ENCODE peak calls at places on chromosomes 4 and X, in six cellular contexts. One of them, this sample, is unnamed.

GRCh38 chrX:152072236-152072635 is 66.1 kb downstream of the MAGEA10 start:
- DNase-seq in left lung: no peak
- DNase-seq in heart left ventricle: no peak
- DNase-seq in AG10803: peak; percentile 71
- DNase-seq in tibial artery: no peak
- DNase-seq in choroid plexus epithelial cell: peak; percentile 79
- DNase-seq in this sample: no peak

GRCh38 chrX:96183843-96184242 is 500.8 kb upstream of the DIAPH2 start:
- DNase-seq in left lung: no peak
- DNase-seq in heart left ventricle: no peak
- DNase-seq in AG10803: peak; percentile 1
- DNase-seq in tibial artery: no peak
- DNase-seq in choroid plexus epithelial cell: peak; percentile 15
- DNase-seq in this sample: no peak

GRCh38 chr4:68736813-68737212 is 66.4 kb upstream of the UGT2B15 start:
- DNase-seq in left lung: no peak
- DNase-seq in heart left ventricle: no peak
- DNase-seq in AG10803: no peak
- DNase-seq in tibial artery: no peak
- DNase-seq in choroid plexus epithelial cell: no peak
- DNase-seq in this sample: no peak

GRCh38 chr4:75940692-75941253 is at the start of gene NAAA:
- DNase-seq in left lung: peak; percentile 94
- DNase-seq in heart left ventricle: peak; percentile 77
- DNase-seq in AG10803: peak; percentile 70
- DNase-seq in tibial artery: peak; percentile 93
- DNase-seq in choroid plexus epithelial cell: peak; percentile 68
- DNase-seq in this sample: peak; percentile 86

GRCh38 chr4:141705747-141706377 is 69.5 kb downstream of the IL15 start:
- DNase-seq in left lung: no peak
- DNase-seq in heart left ventricle: no peak
- DNase-seq in AG10803: no peak
- DNase-seq in tibial artery: no peak
- DNase-seq in choroid plexus epithelial cell: no peak
- DNase-seq in this sample: no peak

GRCh38 chr4:5125326-5125725 is 74.0 kb downstream of the STK32B start:
- DNase-seq in left lung: no peak
- DNase-seq in heart left ventricle: no peak
- DNase-seq in AG10803: no peak
- DNase-seq in tibial artery: no peak
- DNase-seq in choroid plexus epithelial cell: no peak
- DNase-seq in this sample: no peak

GRCh38 chr4:11471613-11472012 is 42.9 kb upstream of the HS3ST1 start:
- DNase-seq in left lung: no peak
- DNase-seq in heart left ventricle: peak; percentile 24
- DNase-seq in AG10803: no peak
- DNase-seq in tibial artery: no peak
- DNase-seq in choroid plexus epithelial cell: peak; percentile 14
- DNase-seq in this sample: no peak

GRCh38 chr4:153467897-153468262 is 1.7 kb downstream of the TMEM131L start:
- DNase-seq in left lung: no peak
- DNase-seq in heart left ventricle: no peak
- DNase-seq in AG10803: no peak
- DNase-seq in tibial artery: no peak
- DNase-seq in choroid plexus epithelial cell: no peak
- DNase-seq in this sample: no peak

GRCh38 chr4:42995343-42995944 is 102.9 kb downstream of the GRXCR1 start:
- DNase-seq in left lung: no peak
- DNase-seq in heart left ventricle: no peak
- DNase-seq in AG10803: peak; percentile 15
- DNase-seq in tibial artery: no peak
- DNase-seq in choroid plexus epithelial cell: peak; percentile 38
- DNase-seq in this sample: no peak

GRCh38 chr4:8194306-8195242 is 4.5 kb upstream of the SH3TC1 start:
- DNase-seq in left lung: no peak
- DNase-seq in heart left ventricle: no peak
- DNase-seq in AG10803: no peak
- DNase-seq in tibial artery: no peak
- DNase-seq in choroid plexus epithelial cell: no peak
- DNase-seq in this sample: no peak

GRCh38 chr4:80053140-80053910 is 19.7 kb downstream of the ANTXR2 start:
- DNase-seq in left lung: no peak
- DNase-seq in heart left ventricle: no peak
- DNase-seq in AG10803: peak; percentile 59
- DNase-seq in tibial artery: no peak
- DNase-seq in choroid plexus epithelial cell: peak; percentile 17
- DNase-seq in this sample: no peak

GRCh38 chr4:101136373-101137370 is 210.7 kb downstream of the PPP3CA start:
- DNase-seq in left lung: no peak
- DNase-seq in heart left ventricle: no peak
- DNase-seq in AG10803: no peak
- DNase-seq in tibial artery: no peak
- DNase-seq in choroid plexus epithelial cell: no peak
- DNase-seq in this sample: no peak
- H3K4me3 ChIP-seq in left lung: no peak overlapping the region
- H3K4me3 ChIP-seq in heart left ventricle: no peak overlapping the region
- H3K4me3 ChIP-seq in AG10803: no peak overlapping the region
- H3K4me3 ChIP-seq in tibial artery: no peak overlapping the region
- H3K4me3 ChIP-seq in choroid plexus epithelial cell: no peak overlapping the region
- H3K4me3 ChIP-seq in this sample: peak overlapping the region; percentile 14

DNA sequence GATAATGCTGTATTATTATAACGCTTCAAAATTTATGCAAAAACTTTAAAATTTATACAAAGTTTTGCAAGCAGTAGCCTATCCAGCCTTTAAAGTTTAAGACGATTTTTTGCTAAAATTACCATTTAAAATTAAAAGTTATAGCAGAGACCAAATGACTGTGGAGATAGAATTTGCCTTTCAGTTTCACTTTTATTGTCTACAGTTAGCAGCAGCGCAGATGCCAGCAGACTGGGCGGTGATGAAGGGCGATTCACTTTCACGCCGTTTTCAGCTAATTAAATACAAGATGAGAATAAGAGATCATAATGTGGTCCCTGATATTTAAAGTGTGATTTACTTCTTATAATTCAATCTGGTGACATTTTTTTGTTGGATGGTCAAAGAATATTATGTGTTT is 1381.5 kb upstream of the ADGRL3 start:
- DNase-seq in left lung: peak; percentile 21
- DNase-seq in heart left ventricle: no peak
- DNase-seq in AG10803: no peak
- DNase-seq in tibial artery: no peak
- DNase-seq in choroid plexus epithelial cell: no peak
- DNase-seq in this sample: no peak
- H3K4me3 ChIP-seq in left lung: no peak overlapping the region
- H3K4me3 ChIP-seq in heart left ventricle: no peak overlapping the region
- H3K4me3 ChIP-seq in AG10803: peak overlapping the region; percentile 26
- H3K4me3 ChIP-seq in tibial artery: no peak overlapping the region
- H3K4me3 ChIP-seq in choroid plexus epithelial cell: no peak overlapping the region
- H3K4me3 ChIP-seq in this sample: peak overlapping the region; percentile 23

GRCh38 chr4:127783971-127784519 is 1.9 kb downstream of the HSPA4L start:
- DNase-seq in left lung: no peak
- DNase-seq in heart left ventricle: no peak
- DNase-seq in AG10803: no peak
- DNase-seq in tibial artery: no peak
- DNase-seq in choroid plexus epithelial cell: no peak
- DNase-seq in this sample: no peak
- H3K4me3 ChIP-seq in left lung: no peak overlapping the region
- H3K4me3 ChIP-seq in heart left ventricle: peak overlapping the region; percentile 74
- H3K4me3 ChIP-seq in AG10803: no peak overlapping the region
- H3K4me3 ChIP-seq in tibial artery: peak overlapping the region; percentile 83
- H3K4me3 ChIP-seq in choroid plexus epithelial cell: no peak overlapping the region
- H3K4me3 ChIP-seq in this sample: no peak overlapping the region

DNA sequence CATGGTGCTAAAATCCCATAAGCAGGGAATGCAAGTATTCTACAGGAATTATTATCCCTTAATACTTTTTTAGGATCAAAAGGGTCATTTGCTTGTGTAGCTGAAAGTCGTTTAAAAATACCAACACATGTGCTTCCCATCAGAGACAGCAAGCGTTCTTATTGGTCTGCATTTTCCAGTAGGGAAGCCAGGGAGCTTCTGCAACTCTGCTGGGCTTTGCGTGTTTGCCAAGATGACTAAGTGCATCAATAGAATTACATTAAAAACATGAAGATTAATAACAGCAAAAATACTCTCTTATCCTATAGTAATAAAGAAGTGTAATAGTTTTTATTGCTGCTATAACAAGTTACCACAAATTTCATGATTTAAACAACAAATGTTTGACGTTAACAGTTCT is 111.2 kb downstream of the QDPR start:
- DNase-seq in left lung: no peak
- DNase-seq in heart left ventricle: no peak
- DNase-seq in AG10803: peak; percentile 22
- DNase-seq in tibial artery: no peak
- DNase-seq in choroid plexus epithelial cell: peak; percentile 1
- DNase-seq in this sample: no peak
- H3K4me3 ChIP-seq in left lung: no peak overlapping the region
- H3K4me3 ChIP-seq in heart left ventricle: no peak overlapping the region
- H3K4me3 ChIP-seq in AG10803: no peak overlapping the region
- H3K4me3 ChIP-seq in tibial artery: no peak overlapping the region
- H3K4me3 ChIP-seq in choroid plexus epithelial cell: no peak overlapping the region
- H3K4me3 ChIP-seq in this sample: no peak overlapping the region

DNA sequence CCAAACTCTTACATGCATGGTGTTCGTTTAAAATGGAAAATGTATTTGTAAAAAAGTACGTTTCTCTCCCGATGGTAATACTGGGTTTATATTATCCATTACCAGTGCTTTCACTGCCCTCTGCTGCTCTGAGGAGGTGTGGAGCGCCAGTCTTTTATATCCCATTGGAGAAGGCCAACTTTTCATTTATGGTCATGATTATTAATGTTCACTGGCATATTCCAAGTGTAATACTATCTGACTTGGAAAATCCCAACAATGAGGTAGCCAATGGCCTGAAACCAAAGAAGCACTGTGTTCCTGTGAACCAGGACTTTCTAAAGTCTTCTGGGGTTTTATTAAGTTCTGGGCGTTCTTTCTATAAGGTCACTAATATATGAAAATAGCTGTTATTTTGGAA is 80.7 kb downstream of the SYNPO2 start:
- DNase-seq in left lung: no peak
- DNase-seq in heart left ventricle: peak; percentile 49
- DNase-seq in AG10803: peak; percentile 66
- DNase-seq in tibial artery: peak; percentile 90
- DNase-seq in choroid plexus epithelial cell: peak; percentile 85
- DNase-seq in this sample: no peak
- H3K4me3 ChIP-seq in left lung: no peak overlapping the region
- H3K4me3 ChIP-seq in heart left ventricle: no peak overlapping the region
- H3K4me3 ChIP-seq in AG10803: no peak overlapping the region
- H3K4me3 ChIP-seq in tibial artery: peak overlapping the region; percentile 19
- H3K4me3 ChIP-seq in choroid plexus epithelial cell: no peak overlapping the region
- H3K4me3 ChIP-seq in this sample: no peak overlapping the region

This sample was measured in upper lobe of right lung.